ENCODE peak calls at places on chromosomes 7 and 10, in ten cellular contexts. O is esophagus squamous epithelium, S is GM12878, L is GM12865, P is brain microvascular endothelial cell, Y is cardiac muscle cell, Z is spleen, J is H7, H is suprapubic skin, K is lower lobe of right lung. I is an unnamed sample.

GRCh38 chr10:103661951-103662405 is 168.5 kb downstream of the NEURL1 start:
- DNase-seq in Y (no peak), H (no peak), S (no peak), L (no peak), Z (no peak), J (no peak), P (no peak), O (no peak), K (no peak), I (no peak)

GRCh38 chr7:140426130-140426529 is 22.3 kb downstream of the RAB19 start:
- DNase-seq in P (no peak), S (no peak), J (no peak), K (no peak), Y (no peak), Z (no peak), L (no peak), O (no peak), H (no peak), I (no peak)

GRCh38 chr10:50469778-50470193 is 154.0 kb downstream of the SGMS1 start:
- DNase-seq in Y (no peak), O (no peak), S (no peak), J (no peak), L (peak), K (no peak), P (no peak), H (no peak), Z (no peak), I (peak)

GRCh38 chr7:1542841-1543747 is 12.6 kb downstream of the MAFK start:
- DNase-seq in O (no peak), S (no peak), Z (no peak), P (no peak), L (no peak), H (no peak), K (no peak), Y (no peak), J (no peak), I (no peak)

GRCh38 chr10:70890917-70891431 is 2.6 kb upstream of the PCBD1 start:
- DNase-seq in O (no peak), P (no peak), K (no peak), L (no peak), H (peak), Z (no peak), J (peak), Y (peak), S (no peak), I (no peak)

GRCh38 chr7:12729112-12729511 is 41.7 kb downstream of the ARL4A start:
- DNase-seq in P (peak), O (no peak), H (peak), S (no peak), Z (no peak), L (no peak), Y (peak), J (peak), K (peak), I (peak)

GRCh38 chr7:12809476-12809875 is 122.0 kb downstream of the ARL4A start:
- DNase-seq in O (no peak), J (no peak), P (no peak), L (no peak), S (no peak), H (no peak), Y (no peak), K (no peak), Z (no peak), I (no peak)

GRCh38 chr7:116236020-116236630 is 25.8 kb downstream of the TES start:
- DNase-seq in H (no peak), S (no peak), K (no peak), J (peak), Y (peak), Z (no peak), P (peak), O (no peak), L (peak), I (peak)

GRCh38 chr7:13724631-13725566 is 264.6 kb downstream of the ETV1 start:
- DNase-seq in K (no peak), Z (no peak), S (no peak), O (no peak), L (no peak), P (no peak), Y (no peak), H (no peak), J (no peak), I (no peak)

GRCh38 chr10:127916826-127917225 is 9.9 kb downstream of the PTPRE start:
- DNase-seq in Y (no peak), L (no peak), K (no peak), Z (no peak), J (peak), H (no peak), S (no peak), P (no peak), O (no peak), I (no peak)

GRCh38 chr10:99872367-99873162 is 90.1 kb downstream of the ABCC2 start:
- DNase-seq in J (peak), O (no peak), P (peak), S (no peak), Z (no peak), H (no peak), L (peak), K (no peak), Y (no peak), I (no peak)

GRCh38 chr7:46034056-46034768 is 113.1 kb upstream of the IGFBP3 start:
- DNase-seq in J (no peak), P (peak), Y (no peak), O (no peak), L (no peak), K (no peak), S (no peak), Z (no peak), H (no peak), I (no peak)

GRCh38 chr10:48242160-48242904 is 32.2 kb downstream of the FRMPD2 start:
- DNase-seq in S (no peak), K (no peak), L (no peak), J (peak), Z (no peak), P (no peak), Y (no peak), O (no peak), H (no peak), I (no peak)

GRCh38 chr7:135190703-135191102 is 20.2 kb upstream of the CYREN start:
- DNase-seq in K (no peak), J (no peak), H (no peak), O (no peak), S (no peak), Z (no peak), L (no peak), P (no peak), Y (no peak), I (no peak)

GRCh38 chr7:135188298-135188984 is 17.9 kb upstream of the CYREN start:
- DNase-seq in Y (no peak), O (no peak), K (no peak), J (no peak), L (peak), P (no peak), S (no peak), H (no peak), Z (peak), I (no peak)

GRCh38 chr7:135189961-135190360 is 19.5 kb upstream of the CYREN start:
- DNase-seq in K (no peak), L (no peak), P (no peak), S (no peak), J (no peak), Y (no peak), Z (peak), H (no peak), O (no peak), I (no peak)

GRCh38 chr7:135186841-135187253 is 16.3 kb upstream of the CYREN start:
- DNase-seq in K (no peak), S (no peak), P (no peak), Z (peak), J (no peak), H (no peak), Y (no peak), L (peak), O (no peak), I (no peak)

GRCh38 chr7:135189221-135189662 is 18.7 kb upstream of the CYREN start:
- DNase-seq in J (no peak), S (no peak), H (no peak), Y (no peak), Z (peak), O (no peak), K (no peak), L (no peak), P (no peak), I (no peak)
- H3K4me3 ChIP-seq in J (no peak), S (no peak), H (no peak), Y (no peak), Z (no peak), O (no peak), K (no peak), L (no peak), P (no peak), I (no peak)

GRCh38 chr7:128361463-128362441 is at the start of gene PRRT4:
- DNase-seq in H (no peak), J (peak), O (no peak), S (no peak), P (no peak), Z (peak), Y (peak), K (peak), L (no peak), I (peak)
- H3K4me3 ChIP-seq in H (peak), J (peak), O (peak), S (peak), P (peak), Z (peak), Y (peak), K (peak), L (peak), I (peak)

DNA sequence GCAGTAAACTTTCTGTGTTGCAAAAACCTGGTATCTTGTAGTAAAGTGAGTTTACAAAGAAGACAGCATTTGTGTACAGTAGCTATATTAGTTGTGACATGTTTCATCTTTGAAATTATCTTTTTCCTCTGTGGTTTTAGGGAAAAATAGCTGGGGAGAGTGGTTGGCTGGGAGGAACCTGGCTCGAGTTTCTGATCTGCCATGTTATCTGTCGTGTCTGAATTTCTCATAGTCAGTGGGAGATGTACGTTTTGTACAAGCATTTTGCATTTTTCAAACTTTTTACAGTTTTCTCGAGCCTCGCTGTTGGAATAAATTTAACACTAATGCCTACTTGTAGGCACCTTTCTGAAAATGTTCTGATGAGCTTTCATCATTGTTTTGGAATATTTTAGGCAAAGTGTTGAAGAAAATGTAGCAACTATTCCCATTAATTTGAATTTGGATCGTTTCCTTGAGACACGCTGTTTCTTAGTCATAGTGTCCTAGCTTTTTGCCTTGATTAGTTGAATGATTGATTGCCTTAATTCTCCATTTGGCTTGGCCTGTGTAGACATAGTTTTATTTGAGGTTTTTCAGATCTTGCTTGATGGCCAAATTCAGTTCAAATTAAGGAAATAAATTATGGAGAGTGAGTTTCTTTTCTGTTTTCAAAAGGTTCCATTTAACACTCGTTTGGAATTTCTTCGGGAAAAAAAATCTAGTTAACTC is 65.1 kb downstream of the CAMK1D start:
- DNase-seq in H (no peak), J (no peak), S (no peak), K (no peak), Y (no peak), P (no peak), Z (no peak), L (no peak), O (no peak), I (no peak)
- H3K4me3 ChIP-seq in H (no peak), J (no peak), S (no peak), K (no peak), Y (no peak), P (no peak), Z (no peak), L (no peak), O (no peak), I (no peak)

GRCh38 chr10:28560617-28561016 is 27.7 kb downstream of the WAC start:
- DNase-seq in Y (no peak), J (no peak), O (no peak), L (no peak), H (no peak), K (no peak), S (no peak), P (no peak), Z (no peak), I (no peak)

GRCh38 chr10:28556142-28556541 is 23.2 kb downstream of the WAC start:
- DNase-seq in H (no peak), L (no peak), K (no peak), Y (no peak), J (no peak), S (no peak), Z (no peak), P (no peak), O (no peak), I (no peak)

GRCh38 chr10:28558923-28559508 is 26.1 kb downstream of the WAC start:
- DNase-seq in Y (peak), P (no peak), O (no peak), J (no peak), S (no peak), L (no peak), Z (no peak), K (no peak), H (no peak), I (no peak)

GRCh38 chr10:28559661-28560060 is 26.7 kb downstream of the WAC start:
- DNase-seq in O (no peak), K (no peak), Z (no peak), P (no peak), H (no peak), L (no peak), J (no peak), Y (peak), S (no peak), I (no peak)

GRCh38 chr10:28558186-28558585 is 25.3 kb downstream of the WAC start:
- DNase-seq in H (no peak), L (no peak), J (no peak), S (no peak), Z (no peak), K (no peak), O (no peak), Y (no peak), P (no peak), I (no peak)
- H3K4me3 ChIP-seq in H (no peak), L (no peak), J (no peak), S (no peak), Z (no peak), K (no peak), O (no peak), Y (no peak), P (no peak), I (no peak)

GRCh38 chr7:96303105-96303685 is 18.7 kb downstream of the SLC25A13 start:
- DNase-seq in L (no peak), O (no peak), P (peak), S (no peak), J (no peak), Y (no peak), K (no peak), Z (no peak), H (no peak), I (peak)

GRCh38 chr7:96305915-96306314 is 16.0 kb downstream of the SLC25A13 start:
- DNase-seq in K (no peak), P (no peak), L (no peak), S (no peak), J (no peak), Y (no peak), H (no peak), Z (no peak), O (no peak), I (no peak)

GRCh38 chr7:96304573-96304972 is 17.3 kb downstream of the SLC25A13 start:
- DNase-seq in P (no peak), O (no peak), J (no peak), L (no peak), S (no peak), Y (no peak), H (no peak), Z (no peak), K (no peak), I (no peak)

GRCh38 chr7:96306385-96307125 is 15.3 kb downstream of the SLC25A13 start:
- DNase-seq in O (no peak), Z (no peak), K (peak), S (no peak), Y (no peak), L (no peak), J (no peak), P (no peak), H (no peak), I (no peak)

DNA sequence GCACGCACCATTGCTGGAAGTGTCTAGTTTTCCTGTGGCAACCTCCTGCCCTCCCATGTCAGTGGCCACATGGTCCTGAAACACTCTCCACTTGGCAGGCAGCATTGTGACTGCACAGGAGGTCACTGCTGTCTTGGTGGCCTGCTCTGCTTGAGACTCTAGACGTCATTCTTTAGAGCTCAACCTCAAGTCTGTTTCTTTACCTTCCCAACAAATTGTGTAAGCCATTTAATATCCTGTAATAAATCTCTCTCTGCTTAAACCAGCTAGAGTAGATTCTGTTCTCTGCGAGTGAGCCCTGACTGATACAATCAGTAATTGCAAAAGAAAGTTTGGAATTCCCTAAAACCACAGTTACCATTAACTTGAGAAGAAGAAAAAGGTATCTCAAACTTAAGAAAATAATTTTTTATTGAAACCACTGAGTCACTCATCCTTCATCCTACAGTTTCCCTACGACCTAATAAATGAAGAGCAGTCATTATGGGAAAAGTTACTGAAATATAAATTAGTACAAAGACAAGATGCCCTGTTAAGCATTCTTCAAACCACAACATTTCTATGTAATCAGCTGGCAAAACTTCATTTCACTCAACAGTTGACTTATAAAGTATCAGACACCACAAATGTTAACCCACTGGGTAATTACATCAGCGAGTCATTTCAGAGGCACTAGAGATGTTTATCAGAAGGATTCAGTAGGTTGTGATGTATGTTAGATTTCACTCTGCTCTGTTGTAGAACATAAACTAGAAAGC is 18.0 kb downstream of the SLC25A13 start:
- DNase-seq in J (no peak), H (no peak), S (no peak), O (no peak), L (no peak), P (peak), K (no peak), Y (no peak), Z (no peak), I (no peak)
- H3K4me3 ChIP-seq in J (no peak), H (no peak), S (no peak), O (no peak), L (no peak), P (no peak), K (no peak), Y (no peak), Z (no peak), I (no peak)

GRCh38 chr7:113087278-113087998 is 811 bp upstream of the GPR85 start:
- DNase-seq in Z (no peak), J (peak), H (no peak), P (peak), S (no peak), K (no peak), L (no peak), Y (peak), O (no peak), I (no peak)
- H3K4me3 ChIP-seq in Z (peak), J (no peak), H (peak), P (peak), S (no peak), K (peak), L (no peak), Y (no peak), O (no peak), I (no peak)

GRCh38 chr10:80538481-80539185 is 931 bp downstream of the SH2D4B start:
- DNase-seq in Y (no peak), O (no peak), J (peak), L (no peak), H (no peak), P (no peak), Z (peak), S (no peak), K (no peak), I (no peak)
- H3K4me3 ChIP-seq in Y (no peak), O (no peak), J (no peak), L (no peak), H (no peak), P (no peak), Z (no peak), S (no peak), K (no peak), I (no peak)

DNA sequence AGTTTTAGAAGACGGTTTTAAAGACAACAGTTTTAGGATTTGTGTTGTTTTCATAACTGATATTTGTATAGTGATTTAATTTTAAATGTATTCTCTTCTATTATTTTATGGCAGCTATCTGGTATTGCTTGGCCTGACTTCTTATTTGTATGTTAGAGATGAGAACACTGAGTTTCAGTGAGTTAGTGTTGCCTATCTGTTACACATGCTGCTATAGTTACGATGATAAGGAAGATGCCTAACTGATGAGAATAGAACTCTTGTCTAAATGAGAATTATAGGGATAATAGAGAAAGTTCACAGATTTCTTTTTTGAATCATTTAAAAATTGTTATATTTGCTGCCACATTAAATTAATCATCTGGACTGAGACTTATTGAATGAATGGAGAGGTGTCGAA is 195.4 kb upstream of the CSTF2T start:
- DNase-seq in Z (no peak), J (no peak), Y (no peak), O (no peak), H (no peak), S (no peak), K (no peak), L (no peak), P (peak), I (no peak)
- H3K4me3 ChIP-seq in Z (no peak), J (no peak), Y (no peak), O (no peak), H (no peak), S (no peak), K (no peak), L (no peak), P (no peak), I (no peak)

I was measured in transverse colon.